ENCODE peak calls at places on chromosomes 2 and 18, in ten cellular contexts. One of them, this sample, is unnamed.

GRCh38 chr2:11870064-11870463 is 123.6 kb downstream of the LPIN1 start:
- DNase-seq in Daoy: no peak
- DNase-seq in stimulated activated naive CD8-positive, alpha-beta T cell treated with anti-CD3 and anti-CD28 coated beads, Interleukin-15, Interleukin-2, amounts not matched to agents 100 U/mL and 50 U/mL, for 24 hours: no peak
- DNase-seq in posterior vena cava: no peak
- DNase-seq in cardiac muscle cell: no peak
- DNase-seq in DMS153: no peak
- DNase-seq in GM12878: no peak
- DNase-seq in A549: no peak
- DNase-seq in colonic mucosa: no peak
- DNase-seq in GM23338: peak
- DNase-seq in this sample: no peak

GRCh38 chr2:222774941-222775340 is 85.9 kb upstream of the ACSL3 start:
- DNase-seq in DMS153: no peak
- DNase-seq in GM23338: peak
- DNase-seq in GM12878: no peak
- DNase-seq in Daoy: peak
- DNase-seq in colonic mucosa: no peak
- DNase-seq in cardiac muscle cell: no peak
- DNase-seq in posterior vena cava: no peak
- DNase-seq in A549: no peak
- DNase-seq in stimulated activated naive CD8-positive, alpha-beta T cell treated with anti-CD3 and anti-CD28 coated beads, Interleukin-15, Interleukin-2, amounts not matched to agents 100 U/mL and 50 U/mL, for 24 hours: no peak
- DNase-seq in this sample: no peak

GRCh38 chr2:21326152-21326551 is 202.4 kb downstream of the TDRD15 start:
- DNase-seq in A549: no peak
- DNase-seq in GM23338: no peak
- DNase-seq in Daoy: no peak
- DNase-seq in stimulated activated naive CD8-positive, alpha-beta T cell treated with anti-CD3 and anti-CD28 coated beads, Interleukin-15, Interleukin-2, amounts not matched to agents 100 U/mL and 50 U/mL, for 24 hours: no peak
- DNase-seq in cardiac muscle cell: no peak
- DNase-seq in posterior vena cava: no peak
- DNase-seq in GM12878: no peak
- DNase-seq in colonic mucosa: no peak
- DNase-seq in DMS153: no peak
- DNase-seq in this sample: no peak

GRCh38 chr2:227906991-227907390 is 35.6 kb downstream of the DAW1 start:
- DNase-seq in Daoy: no peak
- DNase-seq in posterior vena cava: no peak
- DNase-seq in colonic mucosa: no peak
- DNase-seq in stimulated activated naive CD8-positive, alpha-beta T cell treated with anti-CD3 and anti-CD28 coated beads, Interleukin-15, Interleukin-2, amounts not matched to agents 100 U/mL and 50 U/mL, for 24 hours: no peak
- DNase-seq in DMS153: no peak
- DNase-seq in cardiac muscle cell: peak
- DNase-seq in GM23338: no peak
- DNase-seq in A549: no peak
- DNase-seq in GM12878: no peak
- DNase-seq in this sample: no peak

GRCh38 chr2:238108423-238109201 is 8.5 kb downstream of the ESPNL start:
- DNase-seq in Daoy: no peak
- DNase-seq in DMS153: peak
- DNase-seq in GM23338: peak
- DNase-seq in GM12878: peak
- DNase-seq in A549: no peak
- DNase-seq in cardiac muscle cell: no peak
- DNase-seq in stimulated activated naive CD8-positive, alpha-beta T cell treated with anti-CD3 and anti-CD28 coated beads, Interleukin-15, Interleukin-2, amounts not matched to agents 100 U/mL and 50 U/mL, for 24 hours: peak
- DNase-seq in posterior vena cava: peak
- DNase-seq in colonic mucosa: no peak
- DNase-seq in this sample: no peak

GRCh38 chr2:143261986-143262784 is 133.0 kb downstream of the ARHGAP15 start:
- DNase-seq in stimulated activated naive CD8-positive, alpha-beta T cell treated with anti-CD3 and anti-CD28 coated beads, Interleukin-15, Interleukin-2, amounts not matched to agents 100 U/mL and 50 U/mL, for 24 hours: peak
- DNase-seq in Daoy: no peak
- DNase-seq in A549: no peak
- DNase-seq in colonic mucosa: no peak
- DNase-seq in GM23338: no peak
- DNase-seq in GM12878: no peak
- DNase-seq in cardiac muscle cell: no peak
- DNase-seq in posterior vena cava: no peak
- DNase-seq in DMS153: no peak
- DNase-seq in this sample: peak

GRCh38 chr2:167192833-167193232 is 304.6 kb downstream of the XIRP2 start:
- DNase-seq in colonic mucosa: no peak
- DNase-seq in GM23338: no peak
- DNase-seq in stimulated activated naive CD8-positive, alpha-beta T cell treated with anti-CD3 and anti-CD28 coated beads, Interleukin-15, Interleukin-2, amounts not matched to agents 100 U/mL and 50 U/mL, for 24 hours: no peak
- DNase-seq in A549: no peak
- DNase-seq in DMS153: no peak
- DNase-seq in Daoy: no peak
- DNase-seq in cardiac muscle cell: no peak
- DNase-seq in posterior vena cava: no peak
- DNase-seq in GM12878: no peak
- DNase-seq in this sample: no peak

GRCh38 chr2:10932345-10933151 is 20.8 kb downstream of the KCNF1 start:
- DNase-seq in A549: no peak
- DNase-seq in GM12878: no peak
- DNase-seq in stimulated activated naive CD8-positive, alpha-beta T cell treated with anti-CD3 and anti-CD28 coated beads, Interleukin-15, Interleukin-2, amounts not matched to agents 100 U/mL and 50 U/mL, for 24 hours: no peak
- DNase-seq in DMS153: no peak
- DNase-seq in GM23338: no peak
- DNase-seq in cardiac muscle cell: no peak
- DNase-seq in posterior vena cava: peak
- DNase-seq in colonic mucosa: no peak
- DNase-seq in Daoy: no peak
- DNase-seq in this sample: no peak

GRCh38 chr2:119476301-119477117 is 44.9 kb downstream of the TMEM37 start:
- DNase-seq in GM23338: peak
- DNase-seq in Daoy: peak
- DNase-seq in stimulated activated naive CD8-positive, alpha-beta T cell treated with anti-CD3 and anti-CD28 coated beads, Interleukin-15, Interleukin-2, amounts not matched to agents 100 U/mL and 50 U/mL, for 24 hours: peak
- DNase-seq in cardiac muscle cell: peak
- DNase-seq in A549: peak
- DNase-seq in colonic mucosa: peak
- DNase-seq in DMS153: peak
- DNase-seq in posterior vena cava: no peak
- DNase-seq in GM12878: no peak
- DNase-seq in this sample: peak

GRCh38 chr18:21064347-21064746 is 47.3 kb downstream of the ROCK1 start:
- DNase-seq in A549: no peak
- DNase-seq in colonic mucosa: no peak
- DNase-seq in stimulated activated naive CD8-positive, alpha-beta T cell treated with anti-CD3 and anti-CD28 coated beads, Interleukin-15, Interleukin-2, amounts not matched to agents 100 U/mL and 50 U/mL, for 24 hours: no peak
- DNase-seq in posterior vena cava: no peak
- DNase-seq in GM12878: no peak
- DNase-seq in GM23338: no peak
- DNase-seq in DMS153: no peak
- DNase-seq in cardiac muscle cell: peak
- DNase-seq in Daoy: no peak
- DNase-seq in this sample: no peak

GRCh38 chr2:144515694-144516416 is 4.1 kb downstream of the ZEB2 start:
- DNase-seq in DMS153: no peak
- DNase-seq in cardiac muscle cell: peak
- DNase-seq in colonic mucosa: no peak
- DNase-seq in GM12878: no peak
- DNase-seq in GM23338: peak
- DNase-seq in A549: no peak
- DNase-seq in posterior vena cava: peak
- DNase-seq in stimulated activated naive CD8-positive, alpha-beta T cell treated with anti-CD3 and anti-CD28 coated beads, Interleukin-15, Interleukin-2, amounts not matched to agents 100 U/mL and 50 U/mL, for 24 hours: peak
- DNase-seq in Daoy: peak
- DNase-seq in this sample: peak

GRCh38 chr2:28593356-28593755 is 97.5 kb downstream of the PLB1 start:
- DNase-seq in GM12878: no peak
- DNase-seq in Daoy: no peak
- DNase-seq in colonic mucosa: no peak
- DNase-seq in cardiac muscle cell: no peak
- DNase-seq in A549: no peak
- DNase-seq in GM23338: no peak
- DNase-seq in DMS153: no peak
- DNase-seq in stimulated activated naive CD8-positive, alpha-beta T cell treated with anti-CD3 and anti-CD28 coated beads, Interleukin-15, Interleukin-2, amounts not matched to agents 100 U/mL and 50 U/mL, for 24 hours: no peak
- DNase-seq in posterior vena cava: no peak
- DNase-seq in this sample: no peak

GRCh38 chr2:219578811-219579210 is 6.7 kb downstream of the INHA start:
- DNase-seq in Daoy: no peak
- DNase-seq in GM12878: no peak
- DNase-seq in stimulated activated naive CD8-positive, alpha-beta T cell treated with anti-CD3 and anti-CD28 coated beads, Interleukin-15, Interleukin-2, amounts not matched to agents 100 U/mL and 50 U/mL, for 24 hours: no peak
- DNase-seq in posterior vena cava: no peak
- DNase-seq in cardiac muscle cell: peak
- DNase-seq in colonic mucosa: no peak
- DNase-seq in DMS153: no peak
- DNase-seq in A549: no peak
- DNase-seq in GM23338: no peak
- DNase-seq in this sample: no peak

GRCh38 chr2:62577994-62578836 is 72.2 kb upstream of the TMEM17 start:
- DNase-seq in colonic mucosa: no peak
- DNase-seq in GM23338: no peak
- DNase-seq in stimulated activated naive CD8-positive, alpha-beta T cell treated with anti-CD3 and anti-CD28 coated beads, Interleukin-15, Interleukin-2, amounts not matched to agents 100 U/mL and 50 U/mL, for 24 hours: no peak
- DNase-seq in A549: peak
- DNase-seq in DMS153: no peak
- DNase-seq in GM12878: no peak
- DNase-seq in Daoy: peak
- DNase-seq in cardiac muscle cell: peak
- DNase-seq in posterior vena cava: no peak
- DNase-seq in this sample: no peak

GRCh38 chr18:12048827-12049175 is 44.8 kb upstream of the ANKRD62 start:
- DNase-seq in colonic mucosa: no peak
- DNase-seq in posterior vena cava: no peak
- DNase-seq in cardiac muscle cell: peak
- DNase-seq in stimulated activated naive CD8-positive, alpha-beta T cell treated with anti-CD3 and anti-CD28 coated beads, Interleukin-15, Interleukin-2, amounts not matched to agents 100 U/mL and 50 U/mL, for 24 hours: no peak
- DNase-seq in GM12878: no peak
- DNase-seq in Daoy: peak
- DNase-seq in GM23338: no peak
- DNase-seq in DMS153: no peak
- DNase-seq in A549: no peak
- DNase-seq in this sample: no peak

GRCh38 chr2:164015328-164016123 is 279.7 kb upstream of the FIGN start:
- DNase-seq in cardiac muscle cell: peak
- DNase-seq in GM23338: no peak
- DNase-seq in Daoy: peak
- DNase-seq in stimulated activated naive CD8-positive, alpha-beta T cell treated with anti-CD3 and anti-CD28 coated beads, Interleukin-15, Interleukin-2, amounts not matched to agents 100 U/mL and 50 U/mL, for 24 hours: no peak
- DNase-seq in A549: no peak
- DNase-seq in colonic mucosa: no peak
- DNase-seq in posterior vena cava: peak
- DNase-seq in DMS153: no peak
- DNase-seq in GM12878: peak
- DNase-seq in this sample: no peak

GRCh38 chr2:232887171-232887850 is 17.2 kb downstream of the SNORC start:
- DNase-seq in DMS153: no peak
- DNase-seq in colonic mucosa: peak
- DNase-seq in posterior vena cava: peak
- DNase-seq in stimulated activated naive CD8-positive, alpha-beta T cell treated with anti-CD3 and anti-CD28 coated beads, Interleukin-15, Interleukin-2, amounts not matched to agents 100 U/mL and 50 U/mL, for 24 hours: no peak
- DNase-seq in GM12878: no peak
- DNase-seq in cardiac muscle cell: peak
- DNase-seq in Daoy: no peak
- DNase-seq in GM23338: peak
- DNase-seq in A549: no peak
- DNase-seq in this sample: no peak

GRCh38 chr2:174788291-174788929 is 24.1 kb upstream of the CHRNA1 start:
- DNase-seq in A549: no peak
- DNase-seq in Daoy: no peak
- DNase-seq in stimulated activated naive CD8-positive, alpha-beta T cell treated with anti-CD3 and anti-CD28 coated beads, Interleukin-15, Interleukin-2, amounts not matched to agents 100 U/mL and 50 U/mL, for 24 hours: no peak
- DNase-seq in cardiac muscle cell: no peak
- DNase-seq in posterior vena cava: no peak
- DNase-seq in GM23338: peak
- DNase-seq in GM12878: no peak
- DNase-seq in colonic mucosa: no peak
- DNase-seq in DMS153: no peak
- DNase-seq in this sample: no peak

GRCh38 chr2:52955079-52955478 is 812.5 kb upstream of the CHAC2 start:
- DNase-seq in GM23338: no peak
- DNase-seq in stimulated activated naive CD8-positive, alpha-beta T cell treated with anti-CD3 and anti-CD28 coated beads, Interleukin-15, Interleukin-2, amounts not matched to agents 100 U/mL and 50 U/mL, for 24 hours: no peak
- DNase-seq in posterior vena cava: no peak
- DNase-seq in colonic mucosa: no peak
- DNase-seq in A549: no peak
- DNase-seq in Daoy: no peak
- DNase-seq in GM12878: no peak
- DNase-seq in cardiac muscle cell: no peak
- DNase-seq in DMS153: no peak
- DNase-seq in this sample: no peak

GRCh38 chr2:53018830-53019425 is 748.7 kb upstream of the CHAC2 start:
- DNase-seq in colonic mucosa: no peak
- DNase-seq in Daoy: no peak
- DNase-seq in DMS153: no peak
- DNase-seq in stimulated activated naive CD8-positive, alpha-beta T cell treated with anti-CD3 and anti-CD28 coated beads, Interleukin-15, Interleukin-2, amounts not matched to agents 100 U/mL and 50 U/mL, for 24 hours: no peak
- DNase-seq in A549: peak
- DNase-seq in GM23338: peak
- DNase-seq in posterior vena cava: no peak
- DNase-seq in GM12878: no peak
- DNase-seq in cardiac muscle cell: peak
- DNase-seq in this sample: no peak

GRCh38 chr2:161005170-161005569 is 155.1 kb upstream of the TANK start:
- DNase-seq in colonic mucosa: no peak
- DNase-seq in A549: no peak
- DNase-seq in DMS153: no peak
- DNase-seq in cardiac muscle cell: no peak
- DNase-seq in Daoy: no peak
- DNase-seq in GM23338: no peak
- DNase-seq in stimulated activated naive CD8-positive, alpha-beta T cell treated with anti-CD3 and anti-CD28 coated beads, Interleukin-15, Interleukin-2, amounts not matched to agents 100 U/mL and 50 U/mL, for 24 hours: no peak
- DNase-seq in posterior vena cava: no peak
- DNase-seq in GM12878: no peak
- DNase-seq in this sample: no peak

GRCh38 chr18:55858661-55859111 is 270.7 kb upstream of the TCF4 start:
- DNase-seq in Daoy: peak
- DNase-seq in DMS153: no peak
- DNase-seq in posterior vena cava: no peak
- DNase-seq in A549: no peak
- DNase-seq in cardiac muscle cell: peak
- DNase-seq in stimulated activated naive CD8-positive, alpha-beta T cell treated with anti-CD3 and anti-CD28 coated beads, Interleukin-15, Interleukin-2, amounts not matched to agents 100 U/mL and 50 U/mL, for 24 hours: no peak
- DNase-seq in GM23338: no peak
- DNase-seq in GM12878: no peak
- DNase-seq in colonic mucosa: no peak
- DNase-seq in this sample: no peak

GRCh38 chr2:151363709-151364108 is 6.3 kb downstream of the TNFAIP6 start:
- DNase-seq in GM23338: no peak
- DNase-seq in A549: no peak
- DNase-seq in colonic mucosa: no peak
- DNase-seq in cardiac muscle cell: peak
- DNase-seq in posterior vena cava: no peak
- DNase-seq in Daoy: no peak
- DNase-seq in GM12878: peak
- DNase-seq in DMS153: no peak
- DNase-seq in stimulated activated naive CD8-positive, alpha-beta T cell treated with anti-CD3 and anti-CD28 coated beads, Interleukin-15, Interleukin-2, amounts not matched to agents 100 U/mL and 50 U/mL, for 24 hours: no peak
- DNase-seq in this sample: no peak

GRCh38 chr2:885230-886071 is 65.2 kb upstream of the SNTG2 start:
- DNase-seq in stimulated activated naive CD8-positive, alpha-beta T cell treated with anti-CD3 and anti-CD28 coated beads, Interleukin-15, Interleukin-2, amounts not matched to agents 100 U/mL and 50 U/mL, for 24 hours: no peak
- DNase-seq in posterior vena cava: peak
- DNase-seq in DMS153: no peak
- DNase-seq in Daoy: no peak
- DNase-seq in GM12878: no peak
- DNase-seq in A549: no peak
- DNase-seq in cardiac muscle cell: no peak
- DNase-seq in colonic mucosa: peak
- DNase-seq in GM23338: no peak
- DNase-seq in this sample: no peak

GRCh38 chr18:35406666-35407065 is 29.5 kb upstream of the ZNF396 start:
- DNase-seq in Daoy: peak
- DNase-seq in DMS153: no peak
- DNase-seq in GM23338: no peak
- DNase-seq in GM12878: no peak
- DNase-seq in colonic mucosa: no peak
- DNase-seq in A549: no peak
- DNase-seq in posterior vena cava: no peak
- DNase-seq in cardiac muscle cell: peak
- DNase-seq in stimulated activated naive CD8-positive, alpha-beta T cell treated with anti-CD3 and anti-CD28 coated beads, Interleukin-15, Interleukin-2, amounts not matched to agents 100 U/mL and 50 U/mL, for 24 hours: no peak
- DNase-seq in this sample: no peak

GRCh38 chr2:196260546-196260945 is 89.2 kb upstream of the STK17B start:
- DNase-seq in posterior vena cava: no peak
- DNase-seq in DMS153: no peak
- DNase-seq in cardiac muscle cell: no peak
- DNase-seq in GM23338: no peak
- DNase-seq in colonic mucosa: no peak
- DNase-seq in Daoy: no peak
- DNase-seq in A549: no peak
- DNase-seq in GM12878: no peak
- DNase-seq in stimulated activated naive CD8-positive, alpha-beta T cell treated with anti-CD3 and anti-CD28 coated beads, Interleukin-15, Interleukin-2, amounts not matched to agents 100 U/mL and 50 U/mL, for 24 hours: no peak
- DNase-seq in this sample: no peak

GRCh38 chr18:13628211-13628610 is 98.1 kb downstream of the FAM210A start:
- DNase-seq in GM12878: no peak
- DNase-seq in GM23338: no peak
- DNase-seq in DMS153: no peak
- DNase-seq in Daoy: no peak
- DNase-seq in colonic mucosa: no peak
- DNase-seq in cardiac muscle cell: no peak
- DNase-seq in A549: no peak
- DNase-seq in posterior vena cava: no peak
- DNase-seq in stimulated activated naive CD8-positive, alpha-beta T cell treated with anti-CD3 and anti-CD28 coated beads, Interleukin-15, Interleukin-2, amounts not matched to agents 100 U/mL and 50 U/mL, for 24 hours: no peak
- DNase-seq in this sample: no peak

GRCh38 chr2:99085400-99085799 is 56.1 kb upstream of the C2orf15 start:
- DNase-seq in Daoy: peak
- DNase-seq in GM23338: peak
- DNase-seq in posterior vena cava: no peak
- DNase-seq in cardiac muscle cell: peak
- DNase-seq in stimulated activated naive CD8-positive, alpha-beta T cell treated with anti-CD3 and anti-CD28 coated beads, Interleukin-15, Interleukin-2, amounts not matched to agents 100 U/mL and 50 U/mL, for 24 hours: no peak
- DNase-seq in GM12878: no peak
- DNase-seq in DMS153: no peak
- DNase-seq in A549: no peak
- DNase-seq in colonic mucosa: no peak
- DNase-seq in this sample: no peak